ENCODE peak calls at places on chromosomes 7 and 10, in ten cellular contexts. One of them, this sample, is unnamed.

GRCh38 chr10:44935961-44936285 is 23.7 kb upstream of the RASSF4 start:
- DNase-seq in ureter: no peak
- DNase-seq in COR-L47: no peak
- DNase-seq in ovary: no peak
- DNase-seq in NB4: peak; percentile 68
- DNase-seq in activated T-helper 9 cell treated with anti-CD3 and anti-CD28 coated beads, Interleukin-2, amount 50 U/mL, for 16 hours: no peak
- DNase-seq in SW 1271: no peak
- DNase-seq in activated T-cell treated with anti-CD3 and anti-CD28 coated beads, Interleukin-2, amount 50 U/mL, for 4 hours: no peak
- DNase-seq in GM03348: no peak
- DNase-seq in PC-3: no peak
- DNase-seq in this sample: no peak

GRCh38 chr10:99720387-99720786 is 11.5 kb downstream of the COX15 start:
- DNase-seq in ureter: no peak
- DNase-seq in COR-L47: no peak
- DNase-seq in ovary: no peak
- DNase-seq in NB4: no peak
- DNase-seq in activated T-helper 9 cell treated with anti-CD3 and anti-CD28 coated beads, Interleukin-2, amount 50 U/mL, for 16 hours: no peak
- DNase-seq in SW 1271: no peak
- DNase-seq in activated T-cell treated with anti-CD3 and anti-CD28 coated beads, Interleukin-2, amount 50 U/mL, for 4 hours: no peak
- DNase-seq in GM03348: no peak
- DNase-seq in PC-3: no peak
- DNase-seq in this sample: no peak

GRCh38 chr10:50322075-50322474 is 70.8 kb upstream of the ASAH2 start:
- DNase-seq in ureter: no peak
- DNase-seq in COR-L47: no peak
- DNase-seq in ovary: no peak
- DNase-seq in NB4: no peak
- DNase-seq in activated T-helper 9 cell treated with anti-CD3 and anti-CD28 coated beads, Interleukin-2, amount 50 U/mL, for 16 hours: no peak
- DNase-seq in SW 1271: no peak
- DNase-seq in activated T-cell treated with anti-CD3 and anti-CD28 coated beads, Interleukin-2, amount 50 U/mL, for 4 hours: no peak
- DNase-seq in GM03348: peak; percentile 32
- DNase-seq in PC-3: peak; percentile 68
- DNase-seq in this sample: no peak

GRCh38 chr7:125149151-125149550 is 219.5 kb upstream of the POT1 start:
- DNase-seq in ureter: no peak
- DNase-seq in COR-L47: no peak
- DNase-seq in ovary: no peak
- DNase-seq in NB4: no peak
- DNase-seq in activated T-helper 9 cell treated with anti-CD3 and anti-CD28 coated beads, Interleukin-2, amount 50 U/mL, for 16 hours: no peak
- DNase-seq in SW 1271: no peak
- DNase-seq in activated T-cell treated with anti-CD3 and anti-CD28 coated beads, Interleukin-2, amount 50 U/mL, for 4 hours: no peak
- DNase-seq in GM03348: no peak
- DNase-seq in PC-3: no peak
- DNase-seq in this sample: no peak

GRCh38 chr7:129702316-129702715 is 90.8 kb downstream of the NRF1 start:
- DNase-seq in ureter: no peak
- DNase-seq in COR-L47: no peak
- DNase-seq in ovary: no peak
- DNase-seq in NB4: no peak
- DNase-seq in activated T-helper 9 cell treated with anti-CD3 and anti-CD28 coated beads, Interleukin-2, amount 50 U/mL, for 16 hours: no peak
- DNase-seq in SW 1271: no peak
- DNase-seq in activated T-cell treated with anti-CD3 and anti-CD28 coated beads, Interleukin-2, amount 50 U/mL, for 4 hours: no peak
- DNase-seq in GM03348: no peak
- DNase-seq in PC-3: no peak
- DNase-seq in this sample: no peak

GRCh38 chr7:96621932-96622331 is 87.7 kb downstream of the SEM1 start:
- DNase-seq in ureter: no peak
- DNase-seq in COR-L47: no peak
- DNase-seq in ovary: no peak
- DNase-seq in NB4: no peak
- DNase-seq in activated T-helper 9 cell treated with anti-CD3 and anti-CD28 coated beads, Interleukin-2, amount 50 U/mL, for 16 hours: no peak
- DNase-seq in SW 1271: no peak
- DNase-seq in activated T-cell treated with anti-CD3 and anti-CD28 coated beads, Interleukin-2, amount 50 U/mL, for 4 hours: no peak
- DNase-seq in GM03348: no peak
- DNase-seq in PC-3: no peak
- DNase-seq in this sample: no peak

GRCh38 chr10:9188022-9188810 is 1133.7 kb downstream of the GATA3 start:
- DNase-seq in ureter: no peak
- DNase-seq in COR-L47: no peak
- DNase-seq in ovary: no peak
- DNase-seq in NB4: no peak
- DNase-seq in activated T-helper 9 cell treated with anti-CD3 and anti-CD28 coated beads, Interleukin-2, amount 50 U/mL, for 16 hours: no peak
- DNase-seq in SW 1271: no peak
- DNase-seq in activated T-cell treated with anti-CD3 and anti-CD28 coated beads, Interleukin-2, amount 50 U/mL, for 4 hours: no peak
- DNase-seq in GM03348: no peak
- DNase-seq in PC-3: peak; percentile 66
- DNase-seq in this sample: no peak

GRCh38 chr7:124399941-124400340 is 365.7 kb downstream of the GPR37 start:
- DNase-seq in ureter: no peak
- DNase-seq in COR-L47: peak; percentile 27
- DNase-seq in ovary: no peak
- DNase-seq in NB4: no peak
- DNase-seq in activated T-helper 9 cell treated with anti-CD3 and anti-CD28 coated beads, Interleukin-2, amount 50 U/mL, for 16 hours: no peak
- DNase-seq in SW 1271: no peak
- DNase-seq in activated T-cell treated with anti-CD3 and anti-CD28 coated beads, Interleukin-2, amount 50 U/mL, for 4 hours: no peak
- DNase-seq in GM03348: no peak
- DNase-seq in PC-3: no peak
- DNase-seq in this sample: no peak

GRCh38 chr10:115209133-115209532 is 116.0 kb downstream of the ATRNL1 start:
- DNase-seq in ureter: no peak
- DNase-seq in COR-L47: no peak
- DNase-seq in ovary: no peak
- DNase-seq in NB4: no peak
- DNase-seq in activated T-helper 9 cell treated with anti-CD3 and anti-CD28 coated beads, Interleukin-2, amount 50 U/mL, for 16 hours: no peak
- DNase-seq in SW 1271: no peak
- DNase-seq in activated T-cell treated with anti-CD3 and anti-CD28 coated beads, Interleukin-2, amount 50 U/mL, for 4 hours: no peak
- DNase-seq in GM03348: no peak
- DNase-seq in PC-3: no peak
- DNase-seq in this sample: no peak

GRCh38 chr7:22301790-22302189 is 55.2 kb downstream of the RAPGEF5 start:
- DNase-seq in ureter: no peak
- DNase-seq in COR-L47: no peak
- DNase-seq in ovary: no peak
- DNase-seq in NB4: no peak
- DNase-seq in activated T-helper 9 cell treated with anti-CD3 and anti-CD28 coated beads, Interleukin-2, amount 50 U/mL, for 16 hours: no peak
- DNase-seq in SW 1271: no peak
- DNase-seq in activated T-cell treated with anti-CD3 and anti-CD28 coated beads, Interleukin-2, amount 50 U/mL, for 4 hours: no peak
- DNase-seq in GM03348: no peak
- DNase-seq in PC-3: no peak
- DNase-seq in this sample: no peak

GRCh38 chr7:83271212-83272099 is 108.8 kb upstream of the PCLO start:
- DNase-seq in ureter: no peak
- DNase-seq in COR-L47: peak; percentile 42
- DNase-seq in ovary: no peak
- DNase-seq in NB4: peak; percentile 43
- DNase-seq in activated T-helper 9 cell treated with anti-CD3 and anti-CD28 coated beads, Interleukin-2, amount 50 U/mL, for 16 hours: no peak
- DNase-seq in SW 1271: no peak
- DNase-seq in activated T-cell treated with anti-CD3 and anti-CD28 coated beads, Interleukin-2, amount 50 U/mL, for 4 hours: no peak
- DNase-seq in GM03348: peak; percentile 23
- DNase-seq in PC-3: peak; percentile 52
- DNase-seq in this sample: no peak

GRCh38 chr10:30985552-30985951 is 46.1 kb downstream of the ZNF438 start:
- DNase-seq in ureter: no peak
- DNase-seq in COR-L47: no peak
- DNase-seq in ovary: no peak
- DNase-seq in NB4: no peak
- DNase-seq in activated T-helper 9 cell treated with anti-CD3 and anti-CD28 coated beads, Interleukin-2, amount 50 U/mL, for 16 hours: no peak
- DNase-seq in SW 1271: peak; percentile 41
- DNase-seq in activated T-cell treated with anti-CD3 and anti-CD28 coated beads, Interleukin-2, amount 50 U/mL, for 4 hours: no peak
- DNase-seq in GM03348: peak; percentile 24
- DNase-seq in PC-3: peak; percentile 73
- DNase-seq in this sample: no peak

GRCh38 chr7:74655324-74655723 is 2.2 kb upstream of the GTF2I start:
- DNase-seq in ureter: no peak
- DNase-seq in COR-L47: no peak
- DNase-seq in ovary: no peak
- DNase-seq in NB4: no peak
- DNase-seq in activated T-helper 9 cell treated with anti-CD3 and anti-CD28 coated beads, Interleukin-2, amount 50 U/mL, for 16 hours: no peak
- DNase-seq in SW 1271: no peak
- DNase-seq in activated T-cell treated with anti-CD3 and anti-CD28 coated beads, Interleukin-2, amount 50 U/mL, for 4 hours: no peak
- DNase-seq in GM03348: no peak
- DNase-seq in PC-3: no peak
- DNase-seq in this sample: no peak

GRCh38 chr7:121395494-121395960 is 581 bp downstream of the FAM3C start:
- DNase-seq in ureter: no peak
- DNase-seq in COR-L47: peak; percentile 26
- DNase-seq in ovary: no peak
- DNase-seq in NB4: peak; percentile 68
- DNase-seq in activated T-helper 9 cell treated with anti-CD3 and anti-CD28 coated beads, Interleukin-2, amount 50 U/mL, for 16 hours: no peak
- DNase-seq in SW 1271: peak; percentile 22
- DNase-seq in activated T-cell treated with anti-CD3 and anti-CD28 coated beads, Interleukin-2, amount 50 U/mL, for 4 hours: peak; percentile 42
- DNase-seq in GM03348: no peak
- DNase-seq in PC-3: peak; percentile 47
- DNase-seq in this sample: peak; percentile 75

GRCh38 chr7:90597527-90597871 is 1.4 kb downstream of the CDK14 start:
- DNase-seq in ureter: no peak
- DNase-seq in COR-L47: no peak
- DNase-seq in ovary: no peak
- DNase-seq in NB4: no peak
- DNase-seq in activated T-helper 9 cell treated with anti-CD3 and anti-CD28 coated beads, Interleukin-2, amount 50 U/mL, for 16 hours: no peak
- DNase-seq in SW 1271: no peak
- DNase-seq in activated T-cell treated with anti-CD3 and anti-CD28 coated beads, Interleukin-2, amount 50 U/mL, for 4 hours: no peak
- DNase-seq in GM03348: no peak
- DNase-seq in PC-3: no peak
- DNase-seq in this sample: peak; percentile 47

GRCh38 chr7:88546808-88547207 is 212.7 kb upstream of the ZNF804B start:
- DNase-seq in ureter: no peak
- DNase-seq in COR-L47: no peak
- DNase-seq in ovary: no peak
- DNase-seq in NB4: peak; percentile 56
- DNase-seq in activated T-helper 9 cell treated with anti-CD3 and anti-CD28 coated beads, Interleukin-2, amount 50 U/mL, for 16 hours: no peak
- DNase-seq in SW 1271: no peak
- DNase-seq in activated T-cell treated with anti-CD3 and anti-CD28 coated beads, Interleukin-2, amount 50 U/mL, for 4 hours: no peak
- DNase-seq in GM03348: no peak
- DNase-seq in PC-3: peak; percentile 62
- DNase-seq in this sample: peak; percentile 83

GRCh38 chr10:11668847-11669610 is 57.6 kb upstream of the USP6NL start:
- DNase-seq in ureter: no peak
- DNase-seq in COR-L47: no peak
- DNase-seq in ovary: no peak
- DNase-seq in NB4: no peak
- DNase-seq in activated T-helper 9 cell treated with anti-CD3 and anti-CD28 coated beads, Interleukin-2, amount 50 U/mL, for 16 hours: no peak
- DNase-seq in SW 1271: no peak
- DNase-seq in activated T-cell treated with anti-CD3 and anti-CD28 coated beads, Interleukin-2, amount 50 U/mL, for 4 hours: no peak
- DNase-seq in GM03348: no peak
- DNase-seq in PC-3: no peak
- DNase-seq in this sample: no peak

GRCh38 chr7:111014074-111014473 is 76.9 kb upstream of the LRRN3 start:
- DNase-seq in ureter: no peak
- DNase-seq in COR-L47: no peak
- DNase-seq in ovary: no peak
- DNase-seq in NB4: no peak
- DNase-seq in activated T-helper 9 cell treated with anti-CD3 and anti-CD28 coated beads, Interleukin-2, amount 50 U/mL, for 16 hours: no peak
- DNase-seq in SW 1271: no peak
- DNase-seq in activated T-cell treated with anti-CD3 and anti-CD28 coated beads, Interleukin-2, amount 50 U/mL, for 4 hours: peak; percentile 4
- DNase-seq in GM03348: no peak
- DNase-seq in PC-3: no peak
- DNase-seq in this sample: no peak

GRCh38 chr7:151309306-151309705 is 32.3 kb upstream of the NUB1 start:
- DNase-seq in ureter: no peak
- DNase-seq in COR-L47: no peak
- DNase-seq in ovary: no peak
- DNase-seq in NB4: no peak
- DNase-seq in activated T-helper 9 cell treated with anti-CD3 and anti-CD28 coated beads, Interleukin-2, amount 50 U/mL, for 16 hours: no peak
- DNase-seq in SW 1271: no peak
- DNase-seq in activated T-cell treated with anti-CD3 and anti-CD28 coated beads, Interleukin-2, amount 50 U/mL, for 4 hours: no peak
- DNase-seq in GM03348: peak; percentile 88
- DNase-seq in PC-3: no peak
- DNase-seq in this sample: no peak

GRCh38 chr7:67251986-67252558 is 255.4 kb downstream of the TYW1 start:
- DNase-seq in ureter: no peak
- DNase-seq in COR-L47: no peak
- DNase-seq in ovary: no peak
- DNase-seq in NB4: peak; percentile 22
- DNase-seq in activated T-helper 9 cell treated with anti-CD3 and anti-CD28 coated beads, Interleukin-2, amount 50 U/mL, for 16 hours: no peak
- DNase-seq in SW 1271: no peak
- DNase-seq in activated T-cell treated with anti-CD3 and anti-CD28 coated beads, Interleukin-2, amount 50 U/mL, for 4 hours: no peak
- DNase-seq in GM03348: no peak
- DNase-seq in PC-3: no peak
- DNase-seq in this sample: no peak

GRCh38 chr10:63765126-63765525 is 243.9 kb downstream of the REEP3 start:
- DNase-seq in ureter: no peak
- DNase-seq in COR-L47: no peak
- DNase-seq in ovary: no peak
- DNase-seq in NB4: no peak
- DNase-seq in activated T-helper 9 cell treated with anti-CD3 and anti-CD28 coated beads, Interleukin-2, amount 50 U/mL, for 16 hours: no peak
- DNase-seq in SW 1271: no peak
- DNase-seq in activated T-cell treated with anti-CD3 and anti-CD28 coated beads, Interleukin-2, amount 50 U/mL, for 4 hours: no peak
- DNase-seq in GM03348: peak; percentile 20
- DNase-seq in PC-3: peak; percentile 34
- DNase-seq in this sample: no peak

GRCh38 chr7:131325179-131325840 is 2.4 kb upstream of the MKLN1 start:
- DNase-seq in ureter: no peak
- DNase-seq in COR-L47: no peak
- DNase-seq in ovary: no peak
- DNase-seq in NB4: no peak
- DNase-seq in activated T-helper 9 cell treated with anti-CD3 and anti-CD28 coated beads, Interleukin-2, amount 50 U/mL, for 16 hours: no peak
- DNase-seq in SW 1271: no peak
- DNase-seq in activated T-cell treated with anti-CD3 and anti-CD28 coated beads, Interleukin-2, amount 50 U/mL, for 4 hours: peak; percentile 13
- DNase-seq in GM03348: no peak
- DNase-seq in PC-3: no peak
- DNase-seq in this sample: peak; percentile 29

GRCh38 chr7:99944508-99945070 is 15.2 kb upstream of the GJC3 start:
- DNase-seq in ureter: no peak
- DNase-seq in COR-L47: no peak
- DNase-seq in ovary: no peak
- DNase-seq in NB4: no peak
- DNase-seq in activated T-helper 9 cell treated with anti-CD3 and anti-CD28 coated beads, Interleukin-2, amount 50 U/mL, for 16 hours: no peak
- DNase-seq in SW 1271: no peak
- DNase-seq in activated T-cell treated with anti-CD3 and anti-CD28 coated beads, Interleukin-2, amount 50 U/mL, for 4 hours: no peak
- DNase-seq in GM03348: no peak
- DNase-seq in PC-3: no peak
- DNase-seq in this sample: no peak

GRCh38 chr10:31070691-31071090 is 39.0 kb upstream of the ZNF438 start:
- DNase-seq in ureter: no peak
- DNase-seq in COR-L47: no peak
- DNase-seq in ovary: no peak
- DNase-seq in NB4: no peak
- DNase-seq in activated T-helper 9 cell treated with anti-CD3 and anti-CD28 coated beads, Interleukin-2, amount 50 U/mL, for 16 hours: no peak
- DNase-seq in SW 1271: no peak
- DNase-seq in activated T-cell treated with anti-CD3 and anti-CD28 coated beads, Interleukin-2, amount 50 U/mL, for 4 hours: no peak
- DNase-seq in GM03348: no peak
- DNase-seq in PC-3: no peak
- DNase-seq in this sample: no peak

This sample was measured in Karpas-422.